ENCODE peak calls at places on chromosome 1, in five cellular contexts. M, K, D, R and H are unnamed samples.
A peak's percentile ranks its signal among the peaks of the same experiment; 100 is the strongest.

GRCh38 chr1:37890378-37891014 is 31.1 kb upstream of the MTF1 start:
- DNase-seq in M (no peak), K (no peak), D (peak; percentile 26), R (no peak), H (no peak)

GRCh38 chr1:226001852-226002666 is 2.9 kb upstream of the SDE2 start:
- DNase-seq in M (peak; percentile 88), K (peak; percentile 15), D (no peak), R (no peak), H (peak; percentile 54)

GRCh38 chr1:172466795-172467407 is 23.0 kb upstream of the PIGC start:
- DNase-seq in M (peak; percentile 71), K (no peak), D (peak; percentile 74), R (no peak), H (no peak)

GRCh38 chr1:62294211-62294610 is 25.0 kb downstream of the KANK4 start:
- DNase-seq in M (no peak), K (peak; percentile 76), D (no peak), R (no peak), H (no peak)

GRCh38 chr1:8889925-8890785 is 11.7 kb upstream of the ENO1 start:
- DNase-seq in M (peak; percentile 71), K (no peak), D (peak; percentile 95), R (no peak), H (no peak)

GRCh38 chr1:195733826-195734225 is 874.4 kb downstream of the KCNT2 start:
- DNase-seq in M (no peak), K (no peak), D (peak; percentile 6), R (no peak), H (no peak)

GRCh38 chr1:59057211-59057694 is 239.6 kb upstream of the FGGY start:
- DNase-seq in M (peak; percentile 71), K (peak; percentile 15), D (peak; percentile 46), R (no peak), H (no peak)

GRCh38 chr1:40432644-40433385 is 17.5 kb upstream of the ZFP69B start:
- DNase-seq in M (no peak), K (no peak), D (no peak), R (no peak), H (no peak)

GRCh38 chr1:235597867-235598553 is 51.6 kb downstream of the GNG4 start:
- DNase-seq in M (no peak), K (no peak), D (peak; percentile 32), R (no peak), H (no peak)

GRCh38 chr1:156493749-156494148 is 6.8 kb downstream of the MEF2D start:
- DNase-seq in M (no peak), K (no peak), D (no peak), R (no peak), H (no peak)

GRCh38 chr1:10170362-10170665 is 40.1 kb upstream of the KIF1B start:
- DNase-seq in M (no peak), K (no peak), D (peak; percentile 65), R (no peak), H (no peak)

GRCh38 chr1:115430717-115431116 is 92.7 kb upstream of the NGF start:
- DNase-seq in M (no peak), K (no peak), D (peak; percentile 96), R (peak; percentile 89), H (no peak)

GRCh38 chr1:31944205-31945089 is 6.3 kb upstream of the PTP4A2 start:
- DNase-seq in M (peak; percentile 98), K (peak; percentile 86), D (no peak), R (no peak), H (peak; percentile 63)

GRCh38 chr1:29653034-29653810 is 416.9 kb downstream of the PTPRU start:
- DNase-seq in M (peak; percentile 31), K (no peak), D (no peak), R (no peak), H (no peak)

DNA sequence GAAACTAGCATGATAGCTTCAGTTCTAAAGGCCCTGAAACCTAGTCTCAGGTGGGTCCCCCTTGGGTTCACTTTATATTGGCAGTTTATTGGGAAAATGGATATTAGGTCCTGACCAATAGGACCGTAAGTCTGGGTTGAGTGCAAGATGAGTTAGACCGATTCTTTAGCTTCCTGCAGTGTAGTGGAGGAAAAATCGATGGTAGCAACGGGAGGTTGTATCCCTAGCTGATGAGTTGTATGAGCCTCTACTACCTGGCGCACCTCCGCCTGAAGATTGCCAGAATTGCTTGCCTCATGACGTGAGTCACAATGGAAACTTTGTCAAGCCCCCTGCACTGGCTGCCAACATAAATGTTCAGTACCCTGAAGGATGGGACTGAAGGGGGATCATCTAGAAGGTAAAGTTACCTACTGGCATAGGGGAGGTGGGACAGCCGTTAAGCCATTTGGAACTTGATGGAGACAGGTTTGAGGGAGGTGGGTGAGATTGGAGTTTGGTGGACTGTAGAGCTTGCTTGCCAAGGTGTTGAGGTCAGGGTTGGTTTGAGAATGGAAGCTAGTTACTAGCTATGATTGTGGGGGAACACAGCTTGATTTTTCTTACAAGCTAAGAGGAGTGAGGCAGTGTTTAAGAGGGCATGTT is 4.0 kb downstream of the RCC1 start:
- DNase-seq in M (no peak), K (no peak), D (peak; percentile 44), R (no peak), H (no peak)
- TF ChIP-seq CTCF in M (no peak), K (no peak), D (no peak), R (no peak), H (no peak)

GRCh38 chr1:221608835-221609320 is 133.0 kb downstream of the DUSP10 start:
- DNase-seq in M (no peak), K (no peak), D (no peak), R (no peak), H (no peak)

GRCh38 chr1:221606216-221606615 is 135.7 kb downstream of the DUSP10 start:
- DNase-seq in M (no peak), K (no peak), D (no peak), R (no peak), H (no peak)

GRCh38 chr1:221611930-221612777 is 129.7 kb downstream of the DUSP10 start:
- DNase-seq in M (peak; percentile 51), K (no peak), D (peak; percentile 79), R (no peak), H (no peak)
- TF ChIP-seq CTCF in M (no peak), K (no peak), D (no peak), R (no peak), H (no peak)

DNA sequence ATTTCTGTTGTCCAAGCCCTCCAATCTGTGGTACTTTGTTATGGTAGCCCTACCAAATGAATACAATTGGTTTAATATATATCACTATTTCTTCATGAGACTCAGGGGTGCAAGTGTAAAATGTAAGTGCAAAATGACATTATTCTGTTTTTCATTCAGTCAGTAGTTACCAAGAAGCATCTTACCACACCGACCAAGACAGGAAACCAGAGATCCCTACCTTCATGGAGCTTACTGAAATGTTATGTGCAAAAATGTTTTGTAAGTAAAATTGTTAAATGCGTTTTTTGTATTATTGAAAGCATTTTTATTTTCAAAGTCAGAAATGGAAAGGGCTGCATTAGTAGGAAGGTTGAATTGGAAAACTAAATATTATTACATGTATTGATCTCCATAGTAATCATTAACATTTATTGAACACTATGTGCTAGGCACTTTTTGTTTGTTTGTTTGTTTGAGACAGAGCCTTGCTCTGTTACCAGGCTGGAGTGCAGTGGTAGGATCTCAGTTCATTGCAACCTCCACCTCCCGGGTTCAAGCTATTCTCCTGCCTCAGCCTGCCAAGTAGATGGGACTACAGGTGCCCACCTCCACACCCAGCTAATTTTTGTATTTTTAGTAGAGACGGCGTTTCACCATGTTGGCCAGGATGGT is 166.8 kb downstream of the PTPRC start:
- DNase-seq in M (no peak), K (no peak), D (no peak), R (no peak), H (no peak)
- TF ChIP-seq CTCF in M (no peak), K (no peak), D (no peak), R (no peak), H (no peak)

GRCh38 chr1:204651843-204652421 is 33.6 kb downstream of the LRRN2 start:
- DNase-seq in M (no peak), K (peak; percentile 32), D (no peak), R (no peak), H (no peak)
- TF ChIP-seq CTCF in M (no peak), K (no peak), D (no peak), R (no peak), H (no peak)

DNA sequence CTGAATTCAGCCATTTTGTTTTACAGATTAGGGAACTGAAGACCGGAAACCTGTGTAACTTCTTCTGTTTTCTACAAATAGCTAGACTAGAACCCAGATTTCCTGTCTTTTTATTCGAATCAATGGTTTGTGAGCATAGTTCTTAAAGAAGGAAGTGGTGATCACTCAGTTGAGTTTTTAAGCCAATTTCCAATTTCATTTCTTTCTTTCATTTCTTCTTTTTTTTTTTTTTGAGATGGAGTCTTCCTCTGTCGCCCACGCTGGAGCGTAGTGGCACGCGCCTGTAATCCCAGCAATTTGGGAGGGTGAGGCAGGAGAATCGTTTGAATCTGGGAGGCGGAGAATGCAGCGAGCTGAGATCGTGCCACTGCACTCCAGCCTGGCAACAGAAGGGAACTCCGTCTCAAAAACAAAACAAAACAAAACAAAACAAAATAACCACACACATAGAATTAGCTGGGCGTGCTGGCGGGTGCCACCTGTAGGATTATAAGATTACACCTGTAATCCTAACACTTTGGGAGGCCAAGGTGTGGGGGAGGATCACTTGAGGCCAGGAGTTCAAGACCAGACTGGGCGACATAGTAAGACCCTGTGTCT is 3.0 kb upstream of the MDM4 start:
- DNase-seq in M (peak; percentile 67), K (no peak), D (no peak), R (no peak), H (no peak)
- TF ChIP-seq CTCF in M (no peak), K (no peak), D (no peak), R (no peak), H (no peak)

GRCh38 chr1:46532498-46533178 is 18.8 kb downstream of the KNCN start:
- DNase-seq in M (peak; percentile 79), K (peak; percentile 75), D (no peak), R (no peak), H (peak; percentile 60)

GRCh38 chr1:46532095-46532494 is 19.4 kb downstream of the KNCN start:
- DNase-seq in M (no peak), K (no peak), D (no peak), R (no peak), H (no peak)

GRCh38 chr1:46535063-46535462 is 16.4 kb downstream of the KNCN start:
- DNase-seq in M (peak; percentile 69), K (peak; percentile 58), D (peak; percentile 47), R (no peak), H (no peak)

GRCh38 chr1:46530791-46531409 is 20.5 kb downstream of the KNCN start:
- DNase-seq in M (no peak), K (no peak), D (no peak), R (no peak), H (no peak)

GRCh38 chr1:46533179-46533864 is 18.1 kb downstream of the KNCN start:
- DNase-seq in M (no peak), K (peak; percentile 35), D (no peak), R (no peak), H (peak; percentile 42)
- TF ChIP-seq CTCF in M (no peak), K (no peak), D (no peak), R (no peak), H (no peak)

GRCh38 chr1:44297695-44298400 is 57.2 kb downstream of the ERI3 start:
- DNase-seq in M (no peak), K (no peak), D (no peak), R (no peak), H (no peak)
- TF ChIP-seq CTCF in M (no peak), K (no peak), D (no peak), R (no peak), H (no peak)